ENCODE peak calls at places on chromosome 13, in four cellular contexts. I, C, Y and R are unnamed samples.

GRCh38 chr13:111485491-111486250 is 165.2 kb downstream of the TEX29 start:
- DNase-seq in I (no peak), C (no peak), Y (no peak), R (no peak)

GRCh38 chr13:51456510-51456909 is 3.7 kb upstream of the INTS6 start:
- DNase-seq in I (no peak), C (no peak), Y (no peak), R (no peak)

GRCh38 chr13:85509512-85509911 is 289.7 kb downstream of the SLITRK6 start:
- DNase-seq in I (no peak), C (peak), Y (no peak), R (no peak)

GRCh38 chr13:98821372-98822237 is 69.1 kb upstream of the SLC15A1 start:
- DNase-seq in I (no peak), C (no peak), Y (no peak), R (no peak)

GRCh38 chr13:97945792-97946419 is 7.6 kb upstream of the IPO5 start:
- DNase-seq in I (no peak), C (peak), Y (peak), R (no peak)

GRCh38 chr13:71240906-71241305 is 626.1 kb downstream of the DACH1 start:
- DNase-seq in I (no peak), C (no peak), Y (peak), R (no peak)

GRCh38 chr13:103142091-103142594 is 75.9 kb upstream of the SLC10A2 start:
- DNase-seq in I (no peak), C (no peak), Y (no peak), R (no peak)

GRCh38 chr13:50840327-50840726 is 3.2 kb downstream of the DLEU7 start:
- DNase-seq in I (no peak), C (no peak), Y (no peak), R (no peak)

GRCh38 chr13:107441279-107441678 is 774.1 kb downstream of the LIG4 start:
- DNase-seq in I (no peak), C (peak), Y (peak), R (no peak)

GRCh38 chr13:74070065-74070464 is 64.1 kb downstream of the KLF12 start:
- DNase-seq in I (no peak), C (no peak), Y (no peak), R (no peak)

GRCh38 chr13:113759525-113760137 is 605 bp downstream of the TMEM255B start:
- DNase-seq in I (no peak), C (peak), Y (peak), R (no peak)

GRCh38 chr13:50592412-50593145 is 250.9 kb downstream of the DLEU7 start:
- DNase-seq in I (no peak), C (peak), Y (peak), R (no peak)

GRCh38 chr13:51935326-51936171 is 73.8 kb downstream of the CCDC70 start:
- DNase-seq in I (peak), C (peak), Y (peak), R (peak)

GRCh38 chr13:31001647-31002046 is 69.2 kb downstream of the TEX26 start:
- DNase-seq in I (no peak), C (no peak), Y (no peak), R (no peak)

GRCh38 chr13:26679411-26679810 is 81.2 kb downstream of the GPR12 start:
- DNase-seq in I (no peak), C (peak), Y (peak), R (no peak)

GRCh38 chr13:34506796-34507195 is 435.3 kb upstream of the NBEA start:
- DNase-seq in I (no peak), C (peak), Y (no peak), R (no peak)